ENCODE peak calls at places on chromosome 13, in seven cellular contexts. One of them, this sample, is unnamed.

GRCh38 chr13:73596382-73596781 is 537.6 kb downstream of the KLF5 start:
- DNase-seq in WERI-Rb-1: no peak
- DNase-seq in SK-N-DZ: no peak
- DNase-seq in T-helper 2 cell: no peak
- DNase-seq in AG08395: no peak
- DNase-seq in iris pigment epithelial cell: no peak
- DNase-seq in endodermal cell: no peak
- DNase-seq in this sample: no peak

GRCh38 chr13:97884707-97885468 is 68.6 kb upstream of the IPO5 start:
- DNase-seq in WERI-Rb-1: no peak
- DNase-seq in SK-N-DZ: no peak
- DNase-seq in T-helper 2 cell: no peak
- DNase-seq in AG08395: no peak
- DNase-seq in iris pigment epithelial cell: no peak
- DNase-seq in endodermal cell: no peak
- DNase-seq in this sample: no peak

GRCh38 chr13:20997301-20998061 is 63.9 kb downstream of the LATS2 start:
- DNase-seq in WERI-Rb-1: no peak
- DNase-seq in SK-N-DZ: no peak
- DNase-seq in T-helper 2 cell: no peak
- DNase-seq in AG08395: peak; percentile 94
- DNase-seq in iris pigment epithelial cell: peak; percentile 94
- DNase-seq in endodermal cell: peak; percentile 51
- DNase-seq in this sample: no peak

GRCh38 chr13:28408235-28408848 is 86.6 kb downstream of the FLT1 start:
- DNase-seq in WERI-Rb-1: no peak
- DNase-seq in SK-N-DZ: no peak
- DNase-seq in T-helper 2 cell: no peak
- DNase-seq in AG08395: no peak
- DNase-seq in iris pigment epithelial cell: peak; percentile 18
- DNase-seq in endodermal cell: no peak
- DNase-seq in this sample: no peak

GRCh38 chr13:98265669-98266551 is 88.8 kb upstream of the RNF113B start:
- DNase-seq in WERI-Rb-1: no peak
- DNase-seq in SK-N-DZ: no peak
- DNase-seq in T-helper 2 cell: no peak
- DNase-seq in AG08395: no peak
- DNase-seq in iris pigment epithelial cell: no peak
- DNase-seq in endodermal cell: peak; percentile 32
- DNase-seq in this sample: no peak

GRCh38 chr13:111398715-111399299 is 78.4 kb downstream of the TEX29 start:
- DNase-seq in WERI-Rb-1: no peak
- DNase-seq in SK-N-DZ: no peak
- DNase-seq in T-helper 2 cell: no peak
- DNase-seq in AG08395: peak; percentile 61
- DNase-seq in iris pigment epithelial cell: no peak
- DNase-seq in endodermal cell: peak; percentile 7
- DNase-seq in this sample: no peak

GRCh38 chr13:89457977-89458376 is 1786.8 kb downstream of the SLITRK5 start:
- DNase-seq in WERI-Rb-1: no peak
- DNase-seq in SK-N-DZ: no peak
- DNase-seq in T-helper 2 cell: no peak
- DNase-seq in AG08395: peak; percentile 52
- DNase-seq in iris pigment epithelial cell: peak; percentile 81
- DNase-seq in endodermal cell: no peak
- DNase-seq in this sample: no peak

GRCh38 chr13:64083396-64083795 is 2667.7 kb upstream of the PCDH20 start:
- DNase-seq in WERI-Rb-1: no peak
- DNase-seq in SK-N-DZ: no peak
- DNase-seq in T-helper 2 cell: no peak
- DNase-seq in AG08395: no peak
- DNase-seq in iris pigment epithelial cell: no peak
- DNase-seq in endodermal cell: no peak
- DNase-seq in this sample: no peak

GRCh38 chr13:43085545-43085944 is 62.2 kb downstream of the DNAJC15 start:
- DNase-seq in WERI-Rb-1: no peak
- DNase-seq in SK-N-DZ: peak; percentile 43
- DNase-seq in T-helper 2 cell: no peak
- DNase-seq in AG08395: peak; percentile 26
- DNase-seq in iris pigment epithelial cell: peak; percentile 41
- DNase-seq in endodermal cell: no peak
- DNase-seq in this sample: peak; percentile 27

GRCh38 chr13:26540319-26540718 is 17.2 kb upstream of the WASF3 start:
- DNase-seq in WERI-Rb-1: peak; percentile 100
- DNase-seq in SK-N-DZ: no peak
- DNase-seq in T-helper 2 cell: no peak
- DNase-seq in AG08395: no peak
- DNase-seq in iris pigment epithelial cell: no peak
- DNase-seq in endodermal cell: no peak
- DNase-seq in this sample: peak; percentile 94

GRCh38 chr13:33191425-33192221 is 93.9 kb downstream of the STARD13 start:
- DNase-seq in WERI-Rb-1: no peak
- DNase-seq in SK-N-DZ: peak; percentile 53
- DNase-seq in T-helper 2 cell: no peak
- DNase-seq in AG08395: peak; percentile 24
- DNase-seq in iris pigment epithelial cell: peak; percentile 75
- DNase-seq in endodermal cell: no peak
- DNase-seq in this sample: no peak

GRCh38 chr13:110915874-110916670 is 1.2 kb upstream of the ANKRD10 start:
- DNase-seq in WERI-Rb-1: no peak
- DNase-seq in SK-N-DZ: no peak
- DNase-seq in T-helper 2 cell: no peak
- DNase-seq in AG08395: peak; percentile 60
- DNase-seq in iris pigment epithelial cell: peak; percentile 86
- DNase-seq in endodermal cell: no peak
- DNase-seq in this sample: peak; percentile 63

GRCh38 chr13:50094615-50095293 is 79.5 kb downstream of the KCNRG start:
- DNase-seq in WERI-Rb-1: no peak
- DNase-seq in SK-N-DZ: no peak
- DNase-seq in T-helper 2 cell: no peak
- DNase-seq in AG08395: no peak
- DNase-seq in iris pigment epithelial cell: peak; percentile 36
- DNase-seq in endodermal cell: no peak
- DNase-seq in this sample: no peak

GRCh38 chr13:64397699-64398098 is 2832.4 kb downstream of the PCDH9 start:
- DNase-seq in WERI-Rb-1: no peak
- DNase-seq in SK-N-DZ: no peak
- DNase-seq in T-helper 2 cell: no peak
- DNase-seq in AG08395: no peak
- DNase-seq in iris pigment epithelial cell: peak; percentile 17
- DNase-seq in endodermal cell: no peak
- DNase-seq in this sample: no peak

GRCh38 chr13:24923305-24923640 is 159.3 kb downstream of the RNF17 start:
- DNase-seq in WERI-Rb-1: no peak
- DNase-seq in SK-N-DZ: no peak
- DNase-seq in T-helper 2 cell: no peak
- DNase-seq in AG08395: peak; percentile 48
- DNase-seq in iris pigment epithelial cell: peak; percentile 87
- DNase-seq in endodermal cell: no peak
- DNase-seq in this sample: peak; percentile 54

GRCh38 chr13:106049171-106049570 is 486.3 kb downstream of the EFNB2 start:
- DNase-seq in WERI-Rb-1: no peak
- DNase-seq in SK-N-DZ: no peak
- DNase-seq in T-helper 2 cell: no peak
- DNase-seq in AG08395: no peak
- DNase-seq in iris pigment epithelial cell: no peak
- DNase-seq in endodermal cell: no peak
- DNase-seq in this sample: no peak

GRCh38 chr13:97435794-97436193 is 1.8 kb downstream of the RAP2A start:
- DNase-seq in WERI-Rb-1: no peak
- DNase-seq in SK-N-DZ: no peak
- DNase-seq in T-helper 2 cell: no peak
- DNase-seq in AG08395: no peak
- DNase-seq in iris pigment epithelial cell: peak; percentile 39
- DNase-seq in endodermal cell: no peak
- DNase-seq in this sample: no peak

GRCh38 chr13:96898855-96899254 is 95.4 kb downstream of the OXGR1 start:
- DNase-seq in WERI-Rb-1: no peak
- DNase-seq in SK-N-DZ: peak; percentile 54
- DNase-seq in T-helper 2 cell: no peak
- DNase-seq in AG08395: no peak
- DNase-seq in iris pigment epithelial cell: no peak
- DNase-seq in endodermal cell: peak; percentile 79
- DNase-seq in this sample: no peak

This sample was measured in cerebellar cortex.